ENCODE peak calls at places on chromosomes 1 and 21, in seven cellular contexts. G is stomach, W is mesendoderm, P is neuronal stem cell, T is aorta, Y is colonic mucosa, Q is fibroblast of lung. N is an unnamed sample. For H3K4me1, the result is how much of the 10 kb centered on the place peaks cover.

GRCh38 chr1:226799634-226800281 is 60.7 kb upstream of the ITPKB start:
- DNase-seq in G (no peak), W (no peak), P (no peak), T (no peak), Y (no peak), Q (no peak), N (no peak)

GRCh38 chr1:16158993-16159831 is 3.3 kb upstream of the EPHA2 start:
- DNase-seq in G (no peak), W (no peak), P (no peak), T (no peak), Y (peak), Q (no peak), N (no peak)

GRCh38 chr1:6961905-6962304 is 176.7 kb downstream of the CAMTA1 start:
- DNase-seq in G (no peak), W (no peak), P (peak), T (no peak), Y (no peak), Q (no peak), N (no peak)

GRCh38 chr1:61887076-61887867 is 145.0 kb downstream of the PATJ start:
- DNase-seq in G (no peak), W (no peak), P (no peak), T (no peak), Y (no peak), Q (peak), N (no peak)

GRCh38 chr1:1833456-1833855 is 55.2 kb upstream of the NADK start:
- DNase-seq in G (no peak), W (no peak), P (no peak), T (no peak), Y (no peak), Q (no peak), N (no peak)

GRCh38 chr1:26827663-26828062 is 1.2 kb downstream of the ZDHHC18 start:
- DNase-seq in G (no peak), W (no peak), P (no peak), T (no peak), Y (no peak), Q (no peak), N (peak)

GRCh38 chr1:164519426-164519825 is 39.6 kb upstream of the PBX1 start:
- DNase-seq in G (no peak), W (no peak), P (no peak), T (no peak), Y (no peak), Q (no peak), N (no peak)

GRCh38 chr1:3690282-3691065 is 38.2 kb downstream of the TP73 start:
- DNase-seq in G (no peak), W (no peak), P (no peak), T (no peak), Y (no peak), Q (no peak), N (no peak)

GRCh38 chr1:172339840-172340239 is 80.6 kb upstream of the C1orf105 start:
- DNase-seq in G (no peak), W (no peak), P (no peak), T (no peak), Y (no peak), Q (no peak), N (no peak)

GRCh38 chr1:116335847-116336246 is 37.2 kb upstream of the ATP1A1 start:
- DNase-seq in G (no peak), W (no peak), P (no peak), T (no peak), Y (peak), Q (no peak), N (no peak)

GRCh38 chr1:116334015-116334547 is 39.0 kb upstream of the ATP1A1 start:
- DNase-seq in G (no peak), W (peak), P (no peak), T (no peak), Y (peak), Q (peak), N (no peak)

GRCh38 chr1:116336250-116336649 is 36.8 kb upstream of the ATP1A1 start:
- DNase-seq in G (no peak), W (no peak), P (no peak), T (no peak), Y (peak), Q (no peak), N (no peak)

GRCh38 chr1:116333171-116334014 is 39.7 kb upstream of the ATP1A1 start:
- DNase-seq in G (no peak), W (no peak), P (no peak), T (no peak), Y (no peak), Q (no peak), N (no peak)

GRCh38 chr1:116334868-116335649 is 38.0 kb upstream of the ATP1A1 start:
- DNase-seq in G (no peak), W (peak), P (no peak), T (no peak), Y (no peak), Q (no peak), N (no peak)
- H3K4me1 ChIP-seq in G (under half), W (under half), P (under half), T (under half), Y (under half), Q (under half), N (under half)

GRCh38 chr1:156667968-156668709 is 9.1 kb downstream of the NES start:
- DNase-seq in G (no peak), W (peak), P (no peak), T (no peak), Y (no peak), Q (no peak), N (peak)
- H3K27ac ChIP-seq in G (peak), W (peak), P (peak), T (no peak), Y (peak), Q (peak), N (peak)

GRCh38 chr1:207886227-207886626 is 24.7 kb downstream of the CD34 start:
- DNase-seq in G (no peak), W (no peak), P (no peak), T (no peak), Y (no peak), Q (no peak), N (no peak)

GRCh38 chr1:207885129-207886032 is 25.5 kb downstream of the CD34 start:
- DNase-seq in G (peak), W (peak), P (peak), T (peak), Y (peak), Q (peak), N (peak)

GRCh38 chr1:207890136-207890738 is 20.7 kb downstream of the CD34 start:
- DNase-seq in G (peak), W (no peak), P (no peak), T (peak), Y (no peak), Q (peak), N (no peak)

GRCh38 chr1:207888647-207889046 is 22.3 kb downstream of the CD34 start:
- DNase-seq in G (peak), W (no peak), P (no peak), T (no peak), Y (no peak), Q (no peak), N (no peak)

DNA sequence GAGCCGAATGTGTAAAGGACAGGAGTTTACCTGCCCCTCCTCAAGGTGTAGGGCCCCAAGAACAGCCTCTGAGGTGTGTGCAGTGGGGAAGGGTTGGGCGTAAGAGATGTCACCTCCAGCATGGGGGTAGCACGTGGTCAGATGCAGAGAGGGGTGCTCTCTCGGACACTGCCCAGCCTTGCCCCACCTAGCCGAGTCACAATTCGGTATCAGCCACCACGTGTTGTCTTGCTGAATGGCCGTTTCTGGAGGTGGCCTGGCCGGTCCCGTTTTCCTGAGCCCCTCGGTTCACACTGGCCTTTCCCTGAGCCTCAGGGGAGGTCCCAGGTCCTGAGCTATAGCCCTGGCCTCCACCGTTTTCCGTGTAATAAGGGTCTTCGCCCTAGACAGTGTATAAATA is 23.4 kb downstream of the CD34 start:
- DNase-seq in G (no peak), W (no peak), P (no peak), T (no peak), Y (no peak), Q (no peak), N (no peak)
- H3K4me1 ChIP-seq in G (half or more), W (under half), P (under half), T (under half), Y (under half), Q (under half), N (under half)

GRCh38 chr21:38761531-38761930 is 44.2 kb upstream of the ETS2 start:
- DNase-seq in G (no peak), W (no peak), P (no peak), T (no peak), Y (no peak), Q (no peak), N (no peak)
- H3K27ac ChIP-seq in G (peak), W (no peak), P (no peak), T (no peak), Y (no peak), Q (no peak), N (no peak)